ENCODE peak calls at places on chromosomes 13 and 19, in six cellular contexts. Q is aorta, I is ovary, W is Caco-2, K is left ventricle myocardium inferior, Z is SJSA1. G is an unnamed sample.

GRCh38 chr13:64248371-64249065 is 2832.9 kb upstream of the PCDH20 start:
- DNase-seq in W (peak; percentile 54), Q (no peak), Z (peak; percentile 6), K (no peak), I (no peak), G (no peak)

GRCh38 chr13:31213681-31214289 is 14.0 kb downstream of the B3GLCT start:
- DNase-seq in Q (no peak), K (no peak), I (no peak), W (no peak), Z (no peak), G (no peak)

GRCh38 chr13:99050983-99051488 is 73.2 kb upstream of the DOCK9 start:
- DNase-seq in Q (no peak), K (no peak), Z (no peak), I (no peak), W (no peak), G (no peak)

GRCh38 chr13:39422845-39423565 is 180.0 kb downstream of the LHFPL6 start:
- DNase-seq in I (no peak), K (no peak), W (no peak), Z (no peak), Q (no peak), G (no peak)

GRCh38 chr19:6087074-6087506 is 23.2 kb downstream of the RFX2 start:
- DNase-seq in Z (no peak), Q (no peak), I (no peak), W (peak; percentile 84), K (no peak), G (no peak)

GRCh38 chr19:547836-548720 is 4.2 kb downstream of the GZMM start:
- DNase-seq in Z (no peak), W (no peak), I (no peak), K (no peak), Q (no peak), G (no peak)

GRCh38 chr13:24066405-24067292 is 93.9 kb upstream of the SPATA13 start:
- DNase-seq in Q (no peak), K (no peak), W (no peak), Z (no peak), I (no peak), G (no peak)

GRCh38 chr13:75838366-75839017 is 202.4 kb downstream of the LMO7 start:
- DNase-seq in Q (no peak), K (no peak), W (no peak), I (no peak), Z (no peak), G (peak; percentile 19)

GRCh38 chr19:2970201-2970838 is 7.0 kb upstream of the TLE6 start:
- DNase-seq in Z (no peak), Q (no peak), W (no peak), I (no peak), K (no peak), G (no peak)

GRCh38 chr13:31042501-31043165 is 110.2 kb downstream of the TEX26 start:
- DNase-seq in Q (no peak), W (no peak), I (no peak), Z (no peak), K (no peak), G (no peak)

GRCh38 chr13:29458419-29458818 is 137.1 kb downstream of the SLC7A1 start:
- DNase-seq in W (no peak), I (no peak), Q (no peak), K (no peak), Z (no peak), G (no peak)

GRCh38 chr13:31119966-31120733 is 41.6 kb downstream of the HSPH1 start:
- DNase-seq in K (no peak), W (no peak), Z (no peak), I (no peak), Q (no peak), G (no peak)

GRCh38 chr13:59587030-59587429 is 576.7 kb downstream of the DIAPH3 start:
- DNase-seq in Q (no peak), W (no peak), I (no peak), K (no peak), Z (no peak), G (no peak)

DNA sequence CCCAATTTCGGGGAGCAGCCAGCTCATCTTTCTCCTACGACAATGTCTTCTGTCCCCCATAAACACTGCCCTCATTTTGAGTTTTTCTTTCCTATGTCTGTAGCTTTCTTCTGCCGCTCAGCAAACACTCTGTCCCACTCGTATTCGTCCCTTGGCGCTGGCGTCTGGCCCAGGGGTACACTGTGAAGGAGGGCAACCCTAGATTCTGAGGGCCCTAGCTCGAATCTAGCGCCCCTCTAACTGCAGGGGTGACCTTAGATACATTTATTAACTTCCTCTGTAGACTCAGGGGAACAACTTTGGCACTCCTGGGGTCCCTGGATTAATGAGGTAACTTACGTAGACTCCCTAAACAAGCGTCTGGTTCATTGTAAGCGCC is 679 bp upstream of the LRCH1 start:
- DNase-seq in I (peak; percentile 39), Q (no peak), W (no peak), Z (no peak), K (no peak), G (no peak)
- H3K4me1 ChIP-seq in I (no peaks in the 10 kb centered on the region), Q (no peaks in the 10 kb centered on the region), W (peaks cover 23% of the 10 kb centered on the region), Z (peaks cover 21% of the 10 kb centered on the region), K (peaks cover 55% of the 10 kb centered on the region), G (no peaks in the 10 kb centered on the region)

DNA sequence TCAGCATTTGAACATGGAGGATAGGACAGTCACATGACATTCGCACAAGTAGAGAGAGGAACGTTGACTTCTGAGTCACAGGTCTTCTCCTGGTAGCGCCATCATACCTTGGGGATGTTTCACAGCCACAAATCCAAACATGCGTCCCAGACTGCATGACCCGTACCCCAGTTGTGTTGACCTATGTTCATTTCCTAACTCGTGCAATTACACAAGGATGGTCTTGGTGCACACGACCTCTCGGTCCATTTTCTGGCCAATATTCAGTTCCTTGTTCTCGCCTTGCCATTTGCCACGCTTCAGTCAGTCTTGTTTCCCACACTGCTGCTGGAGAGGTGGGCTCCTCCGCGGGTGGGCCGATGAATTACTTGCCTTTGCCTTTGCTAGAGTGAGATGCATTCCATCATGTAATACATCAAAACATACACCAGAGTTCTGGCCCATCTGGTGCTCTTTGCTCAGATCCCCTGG is 87.3 kb downstream of the COL4A2 start:
- DNase-seq in K (no peak), W (no peak), Q (no peak), I (no peak), Z (peak; percentile 94), G (no peak)
- H3K4me1 ChIP-seq in K (peaks cover 97% of the 10 kb centered on the region), W (peaks cover 11% of the 10 kb centered on the region), Q (peaks cover 14% of the 10 kb centered on the region), I (peaks cover 24% of the 10 kb centered on the region), Z (peaks cover 95% of the 10 kb centered on the region), G (no peaks in the 10 kb centered on the region)

DNA sequence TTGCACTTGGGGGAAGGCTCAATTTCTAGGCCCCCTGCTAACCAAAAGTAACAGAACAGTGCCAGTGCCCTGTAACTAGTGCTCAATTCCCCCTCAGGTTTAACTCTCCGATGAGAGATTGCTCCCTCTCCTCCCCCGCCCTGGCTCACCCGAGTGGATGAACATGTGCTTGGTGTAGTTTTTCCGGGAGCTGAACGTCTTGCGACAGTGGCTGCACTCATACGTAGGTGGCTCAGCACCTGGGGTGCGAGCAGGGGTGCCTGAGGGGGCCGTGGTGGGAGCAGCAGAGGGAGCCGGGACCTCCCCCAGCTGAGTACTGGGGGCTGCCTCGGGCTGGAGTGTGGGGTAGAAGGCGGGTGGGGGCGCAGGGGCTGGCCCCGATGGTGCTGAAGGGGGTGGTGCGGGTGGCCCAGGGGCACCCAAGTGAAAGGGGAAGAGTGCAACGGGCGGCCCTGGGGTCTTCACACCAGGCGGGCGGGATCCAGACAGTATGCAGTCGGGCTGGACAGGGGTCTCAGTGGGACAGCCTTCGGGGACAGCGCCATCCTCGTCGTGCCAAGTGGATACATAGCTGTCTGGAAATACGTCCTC is 3.3 kb downstream of the ZBTB45 start:
- DNase-seq in Z (no peak), I (peak; percentile 34), K (no peak), W (no peak), Q (no peak), G (no peak)
- H3K4me1 ChIP-seq in Z (peaks cover 9% of the 10 kb centered on the region), I (peaks cover 10% of the 10 kb centered on the region), K (peaks cover 73% of the 10 kb centered on the region), W (peaks cover 13% of the 10 kb centered on the region), Q (no peaks in the 10 kb centered on the region), G (peaks cover 10% of the 10 kb centered on the region)

GRCh38 chr13:66528903-66529576 is 701.1 kb downstream of the PCDH9 start:
- DNase-seq in K (no peak), Z (no peak), I (no peak), Q (no peak), W (no peak), G (no peak)
- H3K4me1 ChIP-seq in K (no peaks in the 10 kb centered on the region), Z (peaks cover 3% of the 10 kb centered on the region), I (no peaks in the 10 kb centered on the region), Q (no peaks in the 10 kb centered on the region), W (no peaks in the 10 kb centered on the region), G (no peaks in the 10 kb centered on the region)

DNA sequence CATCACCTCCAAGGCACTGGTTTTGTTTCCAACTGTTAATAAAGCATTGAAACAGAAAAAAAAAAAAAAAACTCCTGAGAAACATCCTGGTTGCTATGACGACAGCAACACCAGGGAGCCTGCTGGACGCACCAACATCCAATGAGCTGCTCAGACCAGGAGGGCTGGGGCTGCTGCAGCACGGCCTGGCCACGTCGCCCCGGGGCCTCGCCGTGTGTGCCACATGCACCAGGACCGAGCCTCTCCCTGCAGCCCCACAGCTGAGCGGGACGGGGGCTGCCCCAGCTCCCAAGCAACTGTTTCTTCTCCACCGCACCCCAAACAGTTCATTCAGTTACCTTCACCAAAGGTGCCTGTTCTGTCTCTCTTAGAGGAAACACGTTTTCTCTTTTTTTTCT is 54.5 kb downstream of the RASA3 start:
- DNase-seq in I (peak; percentile 21), Z (no peak), Q (no peak), K (no peak), W (peak; percentile 23), G (no peak)
- H3K4me1 ChIP-seq in I (peaks cover 6% of the 10 kb centered on the region), Z (peaks cover 15% of the 10 kb centered on the region), Q (no peaks in the 10 kb centered on the region), K (peaks cover 23% of the 10 kb centered on the region), W (no peaks in the 10 kb centered on the region), G (no peaks in the 10 kb centered on the region)